ENCODE peak calls at places on chromosomes 12 and 14, in four cellular contexts. X is IMR-90, C is mesenchymal stem cell, G is H9. K is an unnamed sample.

GRCh38 chr12:52147367-52147972 is 44.3 kb downstream of the KRT80 start:
- DNase-seq in X (peak), C (peak), G (peak), K (peak)

GRCh38 chr14:101820283-101820798 is 58.8 kb downstream of the PPP2R5C start:
- DNase-seq in X (no peak), C (no peak), G (no peak), K (no peak)

GRCh38 chr14:80425686-80426085 is 214.4 kb upstream of the DIO2 start:
- DNase-seq in X (peak), C (peak), G (no peak), K (peak)

GRCh38 chr12:53239643-53240258 is 7.7 kb upstream of the RARG start:
- DNase-seq in X (no peak), C (no peak), G (peak), K (no peak)

GRCh38 chr12:2654311-2654710 is 140.5 kb upstream of the FKBP4 start:
- DNase-seq in X (no peak), C (no peak), G (no peak), K (no peak)

GRCh38 chr12:59678759-59679411 is 83.1 kb downstream of the SLC16A7 start:
- DNase-seq in X (no peak), C (no peak), G (no peak), K (no peak)

GRCh38 chr12:46556820-46557524 is 184.4 kb upstream of the SLC38A2 start:
- DNase-seq in X (peak), C (peak), G (no peak), K (no peak)

GRCh38 chr14:25400607-25401206 is 350.8 kb upstream of the STXBP6 start:
- DNase-seq in X (peak), C (peak), G (peak), K (peak)

GRCh38 chr12:132558861-132559623 is 51.3 kb downstream of the LRCOL1 start:
- DNase-seq in X (no peak), C (no peak), G (no peak), K (no peak)

GRCh38 chr14:69345402-69345801 is 52.7 kb downstream of the ERH start:
- DNase-seq in X (no peak), C (no peak), G (no peak), K (peak)

GRCh38 chr12:104886418-104887401 is 71.4 kb downstream of the SLC41A2 start:
- DNase-seq in X (peak), C (peak), G (no peak), K (no peak)

GRCh38 chr14:54901380-54902142 is 1.1 kb downstream of the GCH1 start:
- DNase-seq in X (no peak), C (peak), G (no peak), K (peak)

GRCh38 chr12:91620949-91621348 is 438.3 kb upstream of the DCN start:
- DNase-seq in X (peak), C (no peak), G (no peak), K (no peak)

GRCh38 chr12:113259499-113259953 is 38.3 kb downstream of the TPCN1 start:
- DNase-seq in X (no peak), C (peak), G (no peak), K (peak)

DNA sequence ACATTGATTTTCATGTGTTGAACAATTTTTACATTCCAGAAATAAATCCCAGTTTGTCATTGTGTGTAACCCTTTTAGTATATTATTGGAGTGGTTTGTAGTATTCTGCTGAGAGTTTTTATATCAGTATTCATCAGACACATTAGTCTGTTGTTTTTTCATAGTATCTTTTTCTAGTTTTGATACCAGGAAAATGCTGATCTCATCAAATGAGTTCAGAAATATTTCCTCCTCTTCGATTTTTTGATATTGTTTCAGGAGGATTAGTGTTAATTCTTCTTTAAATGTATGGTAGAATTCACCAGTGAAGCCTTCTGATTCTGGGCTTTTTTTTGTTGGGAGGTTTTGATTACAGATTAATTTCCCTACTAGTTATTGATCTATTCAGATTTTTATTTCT is 15.3 kb downstream of the CLEC6A start:
- DNase-seq in X (no peak), C (no peak), G (no peak), K (no peak)
- H2AK5ac ChIP-seq in X (no peak), C (no peak), G (no peak), K (no peak)

DNA sequence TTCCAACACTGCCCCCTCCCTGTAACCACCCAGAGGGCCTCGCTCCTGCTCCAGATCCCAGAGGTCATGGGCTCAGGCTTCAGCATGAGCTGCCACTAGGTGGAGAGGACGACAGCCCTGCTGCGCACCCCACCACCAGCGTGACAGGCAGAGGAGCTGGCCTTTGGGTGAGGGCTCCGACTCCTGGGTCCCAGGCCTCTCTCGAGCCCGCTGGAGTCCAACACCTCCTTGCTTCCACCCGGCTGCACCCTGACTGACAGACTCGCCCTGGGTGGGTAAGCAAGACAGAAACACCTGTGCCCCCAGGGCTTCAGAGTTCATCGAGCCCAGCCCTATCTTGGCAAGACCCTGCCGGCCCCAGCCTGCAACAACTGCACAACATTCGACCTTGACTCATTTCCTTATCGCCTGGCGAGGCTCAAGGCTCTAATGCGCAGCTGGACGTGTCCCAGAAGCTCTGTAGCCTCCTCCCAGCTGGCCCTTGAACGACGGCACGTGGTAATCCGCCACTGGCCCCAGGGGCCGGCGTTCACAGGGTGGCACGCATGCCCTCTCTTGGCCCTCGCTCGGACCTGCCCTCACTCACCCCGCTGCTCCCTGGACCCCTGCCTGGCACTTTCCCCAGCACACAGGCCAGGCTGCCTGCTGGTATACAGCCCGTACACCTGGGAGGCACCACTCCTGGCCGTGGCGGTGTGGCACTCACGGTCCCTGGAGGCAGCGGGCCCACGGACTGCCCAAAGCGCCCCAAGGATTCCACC is 28.0 kb downstream of the VPS37B start:
- DNase-seq in X (no peak), C (no peak), G (peak), K (peak)
- H3K9ac ChIP-seq in X (no peak), C (no peak), G (no peak), K (no peak)

GRCh38 chr12:56222531-56222895 is 791 bp upstream of the RNF41 start:
- DNase-seq in X (no peak), C (no peak), G (no peak), K (no peak)
- H3K4ac ChIP-seq in X (peak), C (peak), G (no peak), K (peak)

GRCh38 chr14:60865378-60866127 is 115.3 kb downstream of the TRMT5 start:
- DNase-seq in X (no peak), C (no peak), G (no peak), K (no peak)

GRCh38 chr14:60861545-60862147 is 119.2 kb downstream of the TRMT5 start:
- DNase-seq in X (no peak), C (no peak), G (no peak), K (no peak)

GRCh38 chr14:60862283-60862682 is 118.6 kb downstream of the TRMT5 start:
- DNase-seq in X (no peak), C (peak), G (no peak), K (no peak)

GRCh38 chr14:60859525-60859924 is 121.4 kb downstream of the TRMT5 start:
- DNase-seq in X (no peak), C (no peak), G (no peak), K (no peak)

DNA sequence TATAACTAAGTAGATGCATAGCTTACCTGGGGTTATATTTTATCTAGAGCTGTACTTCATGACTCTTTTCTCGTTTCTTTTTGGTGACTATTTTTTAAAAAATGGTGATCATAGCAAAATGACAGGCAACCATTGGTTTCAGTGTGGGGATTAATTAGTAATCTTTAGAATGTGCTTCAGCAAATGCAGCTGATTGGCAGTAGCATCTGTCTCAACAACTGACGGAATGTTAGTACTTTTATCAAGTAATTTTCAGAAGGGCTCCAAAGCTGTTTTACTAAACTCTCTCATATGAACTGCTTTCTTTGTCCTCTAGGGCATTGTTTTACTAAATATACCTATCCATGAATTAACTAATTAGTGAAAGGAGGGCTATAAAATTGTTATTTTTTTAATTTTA is 117.6 kb downstream of the TRMT5 start:
- DNase-seq in X (no peak), C (no peak), G (no peak), K (no peak)
- H2AK5ac ChIP-seq in X (no peak), C (no peak), G (no peak), K (no peak)

GRCh38 chr14:70665448-70666363 is 24.0 kb downstream of the TTC9 start:
- DNase-seq in X (no peak), C (no peak), G (no peak), K (peak)
- H3K9ac ChIP-seq in X (no peak), C (no peak), G (no peak), K (no peak)